ENCODE peak calls at places on chromosomes 6 and 20, in eight cellular contexts. P is MM.1S, M is left ventricle myocardium inferior, Q is pancreas, A is HCT116, W is fibroblast of lung, T is lower lobe of right lung, D is fibroblast of mammary gland. J is an unnamed sample.

GRCh38 chr20:34249291-34249690 is 8.1 kb downstream of the ASIP start:
- DNase-seq in P (peak), M (no peak), Q (no peak), A (no peak), W (peak), T (no peak), D (peak), J (peak)

GRCh38 chr6:102398788-102399390 is 1005.4 kb downstream of the GRIK2 start:
- DNase-seq in P (no peak), M (no peak), Q (no peak), A (no peak), W (no peak), T (no peak), D (no peak), J (no peak)

GRCh38 chr6:90266845-90267621 is 29.6 kb downstream of the BACH2 start:
- DNase-seq in P (peak), M (no peak), Q (no peak), A (no peak), W (no peak), T (no peak), D (no peak), J (no peak)

GRCh38 chr6:134351615-134352474 is 33.9 kb upstream of the SGK1 start:
- DNase-seq in P (peak), M (no peak), Q (no peak), A (no peak), W (no peak), T (no peak), D (no peak), J (no peak)

GRCh38 chr6:51099201-51099600 is 280.5 kb downstream of the TFAP2B start:
- DNase-seq in P (no peak), M (no peak), Q (no peak), A (no peak), W (no peak), T (no peak), D (no peak), J (no peak)

GRCh38 chr20:57890254-57890800 is 180.5 kb upstream of the PMEPA1 start:
- DNase-seq in P (no peak), M (no peak), Q (no peak), A (no peak), W (no peak), T (no peak), D (no peak), J (no peak)

GRCh38 chr20:61935926-61936700 is 129.6 kb downstream of the TAF4 start:
- DNase-seq in P (no peak), M (peak), Q (peak), A (no peak), W (no peak), T (peak), D (no peak), J (no peak)

GRCh38 chr20:39855799-39856198 is 833.2 kb downstream of the MAFB start:
- DNase-seq in P (no peak), M (no peak), Q (no peak), A (no peak), W (peak), T (no peak), D (peak), J (no peak)

GRCh38 chr6:155014137-155014536 is 19.0 kb downstream of the TIAM2 start:
- DNase-seq in P (no peak), M (no peak), Q (no peak), A (no peak), W (no peak), T (no peak), D (no peak), J (no peak)

GRCh38 chr6:125314019-125314581 is 12.3 kb upstream of the HDDC2 start:
- DNase-seq in P (peak), M (peak), Q (peak), A (peak), W (peak), T (no peak), D (peak), J (peak)

GRCh38 chr6:111605100-111605748 is 454 bp downstream of the TRAF3IP2 start:
- DNase-seq in P (peak), M (peak), Q (peak), A (no peak), W (peak), T (peak), D (peak), J (peak)

GRCh38 chr20:35279040-35279439 is 1.1 kb upstream of the MMP24OS start:
- DNase-seq in P (no peak), M (no peak), Q (no peak), A (no peak), W (no peak), T (no peak), D (no peak), J (no peak)

GRCh38 chr6:35449287-35449881 is 2.8 kb upstream of the FANCE start:
- DNase-seq in P (peak), M (no peak), Q (no peak), A (no peak), W (peak), T (no peak), D (peak), J (peak)

GRCh38 chr6:36605560-36606391 is 11.6 kb downstream of the SRSF3 start:
- DNase-seq in P (no peak), M (no peak), Q (no peak), A (no peak), W (no peak), T (no peak), D (peak), J (no peak)

GRCh38 chr20:2834401-2834800 is 6.1 kb downstream of the PCED1A start:
- DNase-seq in P (no peak), M (no peak), Q (no peak), A (no peak), W (no peak), T (no peak), D (no peak), J (no peak)

GRCh38 chr6:165849539-165850430 is 186.7 kb upstream of the PDE10A start:
- DNase-seq in P (no peak), M (no peak), Q (no peak), A (no peak), W (no peak), T (no peak), D (no peak), J (peak)

GRCh38 chr6:152272486-152272885 is 364.7 kb downstream of the SYNE1 start:
- DNase-seq in P (no peak), M (no peak), Q (no peak), A (no peak), W (no peak), T (no peak), D (no peak), J (no peak)

GRCh38 chr20:17806739-17807441 is 107.1 kb downstream of the BANF2 start:
- DNase-seq in P (no peak), M (peak), Q (peak), A (no peak), W (peak), T (no peak), D (peak), J (no peak)

GRCh38 chr6:106870069-106870468 is 104.5 kb downstream of the CD24 start:
- DNase-seq in P (no peak), M (no peak), Q (no peak), A (no peak), W (no peak), T (no peak), D (peak), J (no peak)

GRCh38 chr20:38697306-38697705 is 27.0 kb upstream of the SLC32A1 start:
- DNase-seq in P (no peak), M (no peak), Q (no peak), A (no peak), W (no peak), T (no peak), D (no peak), J (no peak)

GRCh38 chr6:8215631-8216030 is 113.3 kb upstream of the EEF1E1 start:
- DNase-seq in P (no peak), M (no peak), Q (no peak), A (no peak), W (no peak), T (no peak), D (peak), J (no peak)

GRCh38 chr20:9903048-9903651 is 64.3 kb upstream of the PAK5 start:
- DNase-seq in P (peak), M (no peak), Q (no peak), A (peak), W (no peak), T (no peak), D (peak), J (peak)

GRCh38 chr6:149164199-149164745 is 153.2 kb upstream of the TAB2 start:
- DNase-seq in P (no peak), M (no peak), Q (no peak), A (no peak), W (no peak), T (no peak), D (no peak), J (no peak)

GRCh38 chr6:111738631-111739030 is 133.0 kb upstream of the TRAF3IP2 start:
- DNase-seq in P (no peak), M (no peak), Q (no peak), A (no peak), W (no peak), T (no peak), D (no peak), J (peak)

GRCh38 chr6:143410859-143411270 is 39.6 kb downstream of the ADAT2 start:
- DNase-seq in P (no peak), M (no peak), Q (no peak), A (no peak), W (peak), T (no peak), D (peak), J (no peak)

GRCh38 chr20:39016496-39016895 is 54.4 kb downstream of the DHX35 start:
- DNase-seq in P (no peak), M (no peak), Q (no peak), A (no peak), W (no peak), T (no peak), D (no peak), J (no peak)

GRCh38 chr6:35267446-35267845 is 7.9 kb downstream of the ZNF76 start:
- DNase-seq in P (no peak), M (no peak), Q (no peak), A (no peak), W (no peak), T (no peak), D (no peak), J (no peak)

GRCh38 chr6:163532526-163533078 is 118.1 kb downstream of the QKI start:
- DNase-seq in P (no peak), M (no peak), Q (no peak), A (no peak), W (no peak), T (no peak), D (no peak), J (no peak)

GRCh38 chr6:142376115-142376514 is 74.3 kb downstream of the ADGRG6 start:
- DNase-seq in P (no peak), M (no peak), Q (no peak), A (no peak), W (no peak), T (no peak), D (no peak), J (no peak)

GRCh38 chr20:3222635-3223600 is 13.6 kb downstream of the ITPA start:
- DNase-seq in P (no peak), M (peak), Q (no peak), A (no peak), W (no peak), T (no peak), D (no peak), J (peak)

GRCh38 chr6:156560476-156560875 is 216.7 kb upstream of the ARID1B start:
- DNase-seq in P (no peak), M (no peak), Q (no peak), A (no peak), W (no peak), T (no peak), D (no peak), J (no peak)

GRCh38 chr6:141463237-141463977 is 669.3 kb upstream of the GJE1 start:
- DNase-seq in P (peak), M (no peak), Q (no peak), A (no peak), W (peak), T (no peak), D (peak), J (peak)

GRCh38 chr6:149963212-149963461 is 606 bp upstream of the ULBP1 start:
- DNase-seq in P (no peak), M (no peak), Q (no peak), A (peak), W (peak), T (no peak), D (no peak), J (peak)

GRCh38 chr6:307065-307814 is 15.0 kb downstream of the DUSP22 start:
- DNase-seq in P (no peak), M (no peak), Q (no peak), A (no peak), W (no peak), T (no peak), D (no peak), J (no peak)

GRCh38 chr6:306641-307061 is 14.4 kb downstream of the DUSP22 start:
- DNase-seq in P (no peak), M (no peak), Q (no peak), A (no peak), W (no peak), T (no peak), D (no peak), J (peak)

GRCh38 chr6:304833-305370 is 12.6 kb downstream of the DUSP22 start:
- DNase-seq in P (no peak), M (no peak), Q (no peak), A (no peak), W (no peak), T (no peak), D (no peak), J (peak)

GRCh38 chr6:303948-304558 is 11.8 kb downstream of the DUSP22 start:
- DNase-seq in P (no peak), M (no peak), Q (no peak), A (no peak), W (no peak), T (no peak), D (no peak), J (peak)

DNA sequence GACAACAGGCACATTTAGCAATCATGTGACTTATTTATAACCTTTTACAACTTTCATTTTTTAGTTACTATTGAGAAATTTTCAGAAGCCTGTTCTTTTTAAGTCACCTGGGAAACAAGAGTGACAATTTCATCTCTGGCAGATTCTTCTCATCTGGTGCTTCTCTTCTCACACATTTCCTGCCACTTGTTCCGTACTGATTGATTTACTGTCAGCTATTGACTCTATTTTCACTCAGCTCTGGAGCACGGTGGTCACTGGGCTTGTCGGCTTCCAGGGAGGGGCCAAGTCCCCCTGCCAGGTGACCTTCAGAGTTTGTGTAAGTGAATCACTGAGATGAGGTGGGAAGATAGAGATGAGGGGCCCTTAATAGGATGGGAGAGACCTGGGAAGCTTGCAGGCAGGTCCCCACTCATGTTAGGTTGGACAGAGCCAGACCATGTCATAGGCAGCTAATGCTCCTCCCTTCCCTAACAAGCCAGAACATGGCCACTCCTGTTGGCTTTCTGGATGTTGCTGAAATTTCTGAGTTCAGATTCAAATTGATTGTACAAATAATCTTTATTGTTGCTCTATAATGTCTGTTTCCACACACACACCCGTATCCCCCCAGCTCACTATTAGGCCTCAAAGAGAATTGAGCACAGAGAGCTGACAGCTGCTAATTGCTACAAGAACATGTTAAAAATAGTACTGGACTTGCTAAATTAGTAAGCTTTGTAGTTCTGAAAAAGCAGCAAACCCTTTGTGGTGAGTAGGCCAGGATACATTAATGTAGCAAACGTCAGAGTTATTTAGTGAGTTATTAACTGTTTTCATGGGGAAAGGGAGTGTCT is 13.3 kb downstream of the DUSP22 start:
- DNase-seq in P (peak), M (no peak), Q (no peak), A (no peak), W (no peak), T (no peak), D (no peak), J (peak)
- H3K4me3 ChIP-seq in P (peak), M (no peak), Q (no peak), A (no peak), W (no peak), T (no peak), D (no peak), J (peak)

GRCh38 chr6:53544500-53545308 is at the start of gene GCLC:
- DNase-seq in P (peak), M (peak), Q (peak), A (peak), W (peak), T (peak), D (peak), J (peak)

GRCh38 chr6:53546256-53546655 is 1.4 kb upstream of the GCLC start:
- DNase-seq in P (no peak), M (no peak), Q (no peak), A (no peak), W (no peak), T (no peak), D (peak), J (no peak)

GRCh38 chr6:53544050-53544499 is 826 bp downstream of the GCLC start:
- DNase-seq in P (peak), M (no peak), Q (no peak), A (no peak), W (no peak), T (no peak), D (no peak), J (no peak)

GRCh38 chr6:53547166-53547814 is 2.4 kb upstream of the GCLC start:
- DNase-seq in P (peak), M (no peak), Q (peak), A (no peak), W (no peak), T (no peak), D (no peak), J (no peak)

DNA sequence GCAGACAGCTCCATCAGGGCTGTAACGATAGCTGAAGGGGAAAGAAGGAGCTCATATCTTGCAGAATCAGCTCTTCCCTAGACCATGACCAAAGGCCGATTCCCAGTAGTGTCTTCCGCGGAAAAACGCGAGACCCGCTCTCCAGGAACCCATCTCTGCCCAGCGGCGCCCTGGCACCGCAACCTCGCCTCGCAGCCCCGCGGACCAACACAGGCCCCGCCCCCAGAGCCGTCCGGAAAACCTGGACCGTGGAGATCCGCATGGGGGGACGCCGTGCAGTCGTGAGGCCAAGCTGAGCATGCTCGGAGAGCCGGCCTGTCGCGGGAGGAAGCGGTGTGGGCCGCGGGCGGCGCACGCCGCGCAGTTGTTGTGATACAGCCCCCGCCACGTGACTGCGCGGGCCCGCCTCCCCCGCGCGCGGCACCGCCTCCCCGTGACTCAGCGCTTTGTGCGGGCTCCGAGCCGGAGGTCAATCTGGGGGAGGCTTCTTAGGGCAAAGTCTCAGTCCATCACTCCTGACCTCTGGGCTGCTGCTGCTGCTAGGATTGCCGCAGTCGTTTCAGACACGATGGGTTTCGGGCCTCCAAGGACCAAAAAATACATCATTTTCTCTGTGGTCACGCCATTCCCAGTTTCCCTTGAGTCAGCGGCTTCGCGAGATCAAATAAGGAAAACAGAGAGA is 3.1 kb upstream of the GCLC start:
- DNase-seq in P (peak), M (peak), Q (peak), A (peak), W (peak), T (peak), D (peak), J (peak)
- TF ChIP-seq CTCF in P (no peak), M (no peak), Q (no peak), A (no peak), W (no peak), T (peak), D (no peak), J (no peak)

DNA sequence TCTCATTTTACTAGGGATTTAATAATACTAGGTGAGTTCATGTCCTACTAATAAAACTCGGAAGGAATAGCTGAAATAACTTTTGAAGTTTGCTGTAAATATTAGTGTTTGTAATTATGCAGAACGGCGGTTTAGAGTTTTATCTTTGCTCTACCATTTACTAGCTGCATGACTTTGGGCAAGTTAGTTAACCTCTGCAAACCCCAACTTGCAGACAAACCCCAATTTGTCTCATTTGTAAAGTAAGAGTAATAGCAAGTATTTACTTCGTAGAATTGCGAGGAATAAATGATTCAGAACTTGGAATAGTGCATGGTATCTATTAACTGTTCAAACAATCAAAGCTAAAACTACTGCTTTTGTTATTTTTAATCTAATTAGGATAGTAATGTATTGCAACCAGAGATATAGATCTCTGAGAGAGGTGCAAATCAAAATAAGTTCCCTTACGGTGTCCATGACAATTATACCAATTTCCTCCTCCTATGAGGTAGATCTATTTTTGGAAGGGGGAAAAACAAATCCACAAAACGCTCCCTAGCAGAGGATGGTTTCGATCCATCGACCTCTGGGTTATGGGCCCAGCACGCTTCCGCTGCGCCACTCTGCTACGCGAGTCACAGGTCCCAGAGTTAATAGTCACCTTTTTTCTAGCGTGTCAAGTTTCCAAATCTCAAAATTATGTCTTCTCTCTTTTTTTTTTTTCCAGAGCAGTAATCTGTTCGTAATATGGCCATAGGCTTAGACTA is 35.1 kb upstream of the BTN3A2 start:
- DNase-seq in P (no peak), M (no peak), Q (no peak), A (no peak), W (peak), T (no peak), D (peak), J (peak)
- H3K4me3 ChIP-seq in P (no peak), M (peak), Q (no peak), A (peak), W (no peak), T (no peak), D (peak), J (peak)

DNA sequence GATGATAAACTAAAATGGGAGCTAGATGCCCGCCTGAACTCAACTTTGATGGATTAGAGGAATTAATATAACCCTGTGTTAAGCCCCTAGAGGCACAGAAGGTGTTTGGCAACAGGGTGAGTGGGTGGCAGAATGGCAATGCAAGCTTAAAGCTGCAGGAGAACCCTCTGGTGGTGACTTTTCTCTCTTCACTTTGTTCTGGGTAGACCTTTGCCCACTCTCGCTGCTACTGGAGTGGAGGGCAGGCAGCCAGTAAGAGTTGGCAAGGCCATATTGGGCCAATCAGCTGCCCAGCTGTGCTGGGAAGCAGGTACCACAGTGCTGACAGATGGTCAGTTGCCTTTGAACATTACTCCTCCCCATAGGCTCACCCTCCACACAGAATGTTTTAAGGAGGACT is 468.2 kb downstream of the MMUT start:
- DNase-seq in P (no peak), M (no peak), Q (no peak), A (peak), W (no peak), T (no peak), D (no peak), J (peak)
- TF ChIP-seq CTCF in P (no peak), M (no peak), Q (no peak), A (no peak), W (no peak), T (no peak), D (no peak), J (no peak)

J was measured in GM12865.